ENCODE peak calls at places on chromosome 2, in seven cellular contexts. One of them, this sample, is unnamed.
A peak's percentile ranks its signal among the peaks of the same experiment; 100 is the strongest.

GRCh38 chr2:149363953-149364352 is 33.6 kb downstream of the LYPD6 start:
- DNase-seq in K562: no peak
- DNase-seq in H1: no peak
- DNase-seq in HepG2: no peak
- DNase-seq in SK-N-SH: no peak
- DNase-seq in GM12878: no peak
- DNase-seq in HCT116: no peak
- DNase-seq in this sample: no peak

GRCh38 chr2:40251146-40251545 is 200.7 kb downstream of the SLC8A1 start:
- DNase-seq in H1: no peak
- DNase-seq in SK-N-SH: no peak
- DNase-seq in GM12878: no peak
- DNase-seq in K562: no peak
- DNase-seq in HCT116: no peak
- DNase-seq in HepG2: no peak
- DNase-seq in this sample: no peak

GRCh38 chr2:130390460-130391057 is 34.7 kb downstream of the PTPN18 start:
- DNase-seq in HepG2: no peak
- DNase-seq in HCT116: no peak
- DNase-seq in H1: no peak
- DNase-seq in K562: no peak
- DNase-seq in GM12878: no peak
- DNase-seq in SK-N-SH: no peak
- DNase-seq in this sample: no peak

GRCh38 chr2:21356857-21357255 is 233.1 kb downstream of the TDRD15 start:
- DNase-seq in HCT116: no peak
- DNase-seq in H1: no peak
- DNase-seq in HepG2: no peak
- DNase-seq in SK-N-SH: peak; percentile 15
- DNase-seq in GM12878: no peak
- DNase-seq in K562: no peak
- DNase-seq in this sample: no peak

GRCh38 chr2:159893439-159893838 is 95.4 kb upstream of the CD302 start:
- DNase-seq in HCT116: no peak
- DNase-seq in SK-N-SH: no peak
- DNase-seq in GM12878: no peak
- DNase-seq in H1: no peak
- DNase-seq in HepG2: no peak
- DNase-seq in K562: no peak
- DNase-seq in this sample: no peak

GRCh38 chr2:30301551-30301950 is 70.2 kb downstream of the LBH start:
- DNase-seq in H1: peak; percentile 53
- DNase-seq in HCT116: no peak
- DNase-seq in GM12878: no peak
- DNase-seq in K562: no peak
- DNase-seq in HepG2: no peak
- DNase-seq in SK-N-SH: no peak
- DNase-seq in this sample: peak; percentile 92

GRCh38 chr2:74107071-74107470 is 40.6 kb downstream of the BOLA3 start:
- DNase-seq in HCT116: no peak
- DNase-seq in K562: no peak
- DNase-seq in GM12878: no peak
- DNase-seq in H1: peak; percentile 81
- DNase-seq in SK-N-SH: no peak
- DNase-seq in HepG2: no peak
- DNase-seq in this sample: no peak

GRCh38 chr2:107801498-107801897 is 25.2 kb upstream of the RGPD4 start:
- DNase-seq in SK-N-SH: no peak
- DNase-seq in HepG2: peak; percentile 4
- DNase-seq in K562: no peak
- DNase-seq in H1: no peak
- DNase-seq in GM12878: no peak
- DNase-seq in HCT116: no peak
- DNase-seq in this sample: no peak

GRCh38 chr2:34105015-34105767 is 506.1 kb upstream of the FAM98A start:
- DNase-seq in HepG2: no peak
- DNase-seq in HCT116: no peak
- DNase-seq in SK-N-SH: no peak
- DNase-seq in K562: no peak
- DNase-seq in H1: no peak
- DNase-seq in GM12878: no peak
- DNase-seq in this sample: no peak

GRCh38 chr2:112160591-112161250 is 22.5 kb downstream of the FBLN7 start:
- DNase-seq in HepG2: no peak
- DNase-seq in K562: no peak
- DNase-seq in H1: no peak
- DNase-seq in HCT116: no peak
- DNase-seq in GM12878: no peak
- DNase-seq in SK-N-SH: no peak
- DNase-seq in this sample: no peak

GRCh38 chr2:26910176-26910575 is 60.3 kb upstream of the MAPRE3 start:
- DNase-seq in GM12878: no peak
- DNase-seq in HepG2: no peak
- DNase-seq in HCT116: no peak
- DNase-seq in SK-N-SH: no peak
- DNase-seq in K562: no peak
- DNase-seq in H1: no peak
- DNase-seq in this sample: no peak

GRCh38 chr2:71455741-71456569 is 2.6 kb downstream of the DYSF start:
- DNase-seq in H1: peak; percentile 60
- DNase-seq in HCT116: no peak
- DNase-seq in SK-N-SH: peak; percentile 63
- DNase-seq in GM12878: no peak
- DNase-seq in K562: no peak
- DNase-seq in HepG2: peak; percentile 65
- DNase-seq in this sample: peak; percentile 86

GRCh38 chr2:118048396-118048795 is 34.5 kb upstream of the CCDC93 start:
- DNase-seq in GM12878: no peak
- DNase-seq in K562: no peak
- DNase-seq in SK-N-SH: no peak
- DNase-seq in H1: no peak
- DNase-seq in HCT116: no peak
- DNase-seq in HepG2: no peak
- DNase-seq in this sample: no peak

GRCh38 chr2:26590960-26591618 is 50.1 kb downstream of the CIB4 start:
- DNase-seq in K562: no peak
- DNase-seq in GM12878: no peak
- DNase-seq in HCT116: no peak
- DNase-seq in HepG2: no peak
- DNase-seq in SK-N-SH: peak; percentile 8
- DNase-seq in H1: peak; percentile 27
- DNase-seq in this sample: no peak

GRCh38 chr2:46344696-46345095 is 47.5 kb downstream of the EPAS1 start:
- DNase-seq in H1: no peak
- DNase-seq in SK-N-SH: no peak
- DNase-seq in HCT116: no peak
- DNase-seq in HepG2: no peak
- DNase-seq in K562: no peak
- DNase-seq in GM12878: no peak
- DNase-seq in this sample: no peak

GRCh38 chr2:25286025-25286400 is 55.7 kb downstream of the DNMT3A start:
- DNase-seq in K562: no peak
- DNase-seq in GM12878: no peak
- DNase-seq in SK-N-SH: peak; percentile 79
- DNase-seq in HCT116: no peak
- DNase-seq in H1: no peak
- DNase-seq in HepG2: no peak
- DNase-seq in this sample: no peak

GRCh38 chr2:200698217-200698616 is 112.4 kb downstream of the AOX1 start:
- DNase-seq in HepG2: no peak
- DNase-seq in HCT116: no peak
- DNase-seq in SK-N-SH: no peak
- DNase-seq in H1: no peak
- DNase-seq in K562: no peak
- DNase-seq in GM12878: no peak
- DNase-seq in this sample: no peak

GRCh38 chr2:196262606-196263005 is 91.2 kb upstream of the STK17B start:
- DNase-seq in HepG2: no peak
- DNase-seq in SK-N-SH: no peak
- DNase-seq in H1: no peak
- DNase-seq in GM12878: no peak
- DNase-seq in HCT116: no peak
- DNase-seq in K562: peak; percentile 61
- DNase-seq in this sample: no peak

GRCh38 chr2:55416826-55417568 is 2.7 kb downstream of the CCDC88A start:
- DNase-seq in H1: no peak
- DNase-seq in K562: no peak
- DNase-seq in SK-N-SH: no peak
- DNase-seq in HepG2: no peak
- DNase-seq in HCT116: no peak
- DNase-seq in GM12878: no peak
- DNase-seq in this sample: no peak

GRCh38 chr2:241490444-241490760 is 18.0 kb downstream of the STK25 start:
- DNase-seq in SK-N-SH: peak; percentile 89
- DNase-seq in K562: peak; percentile 70
- DNase-seq in HCT116: no peak
- DNase-seq in H1: no peak
- DNase-seq in HepG2: no peak
- DNase-seq in GM12878: no peak
- DNase-seq in this sample: no peak

GRCh38 chr2:41735006-41735405 is 312.8 kb upstream of the PKDCC start:
- DNase-seq in SK-N-SH: no peak
- DNase-seq in H1: no peak
- DNase-seq in HCT116: no peak
- DNase-seq in HepG2: no peak
- DNase-seq in K562: no peak
- DNase-seq in GM12878: no peak
- DNase-seq in this sample: no peak

GRCh38 chr2:70201831-70202230 is 11.0 kb upstream of the C2orf42 start:
- DNase-seq in SK-N-SH: no peak
- DNase-seq in GM12878: no peak
- DNase-seq in HepG2: no peak
- DNase-seq in H1: no peak
- DNase-seq in K562: no peak
- DNase-seq in HCT116: no peak
- DNase-seq in this sample: no peak

GRCh38 chr2:119174216-119174992 is 15.9 kb upstream of the C1QL2 start:
- DNase-seq in GM12878: no peak
- DNase-seq in HCT116: peak; percentile 41
- DNase-seq in SK-N-SH: peak; percentile 72
- DNase-seq in H1: peak; percentile 91
- DNase-seq in HepG2: peak; percentile 37
- DNase-seq in K562: peak; percentile 79
- DNase-seq in this sample: no peak

GRCh38 chr2:97707428-97708380 is 5.7 kb upstream of the ZAP70 start:
- DNase-seq in HCT116: no peak
- DNase-seq in GM12878: no peak
- DNase-seq in K562: no peak
- DNase-seq in HepG2: no peak
- DNase-seq in H1: no peak
- DNase-seq in SK-N-SH: no peak
- DNase-seq in this sample: no peak

GRCh38 chr2:20444993-20445910 is 1.6 kb upstream of the RHOB start:
- DNase-seq in K562: no peak
- DNase-seq in SK-N-SH: no peak
- DNase-seq in HCT116: no peak
- DNase-seq in GM12878: no peak
- DNase-seq in H1: no peak
- DNase-seq in HepG2: no peak
- DNase-seq in this sample: no peak

GRCh38 chr2:205758051-205758450 is 75.8 kb downstream of the NRP2 start:
- DNase-seq in HCT116: no peak
- DNase-seq in GM12878: no peak
- DNase-seq in H1: no peak
- DNase-seq in HepG2: no peak
- DNase-seq in SK-N-SH: no peak
- DNase-seq in K562: no peak
- DNase-seq in this sample: no peak
- TF ChIP-seq YY1 in HCT116: no peak
- TF ChIP-seq YY1 in GM12878: no peak
- TF ChIP-seq YY1 in H1: no peak
- TF ChIP-seq YY1 in HepG2: no peak
- TF ChIP-seq YY1 in SK-N-SH: no peak
- TF ChIP-seq YY1 in K562: no peak
- TF ChIP-seq YY1 in this sample: no peak

GRCh38 chr2:68742638-68743037 is 8.0 kb downstream of the ARHGAP25 start:
- DNase-seq in HCT116: no peak
- DNase-seq in K562: no peak
- DNase-seq in SK-N-SH: no peak
- DNase-seq in GM12878: no peak
- DNase-seq in HepG2: no peak
- DNase-seq in H1: no peak
- DNase-seq in this sample: no peak
- H3K9ac ChIP-seq in HCT116: no peak overlapping the region
- H3K9ac ChIP-seq in K562: no peak overlapping the region
- H3K9ac ChIP-seq in SK-N-SH: no peak overlapping the region
- H3K9ac ChIP-seq in GM12878: no peak overlapping the region
- H3K9ac ChIP-seq in HepG2: no peak overlapping the region
- H3K9ac ChIP-seq in H1: no peak overlapping the region
- H3K9ac ChIP-seq in this sample: no peak overlapping the region

GRCh38 chr2:66494708-66495107 is 59.8 kb downstream of the MEIS1 start:
- DNase-seq in K562: peak; percentile 30
- DNase-seq in HCT116: no peak
- DNase-seq in HepG2: peak; percentile 16
- DNase-seq in H1: no peak
- DNase-seq in SK-N-SH: no peak
- DNase-seq in GM12878: no peak
- DNase-seq in this sample: no peak
- TF ChIP-seq YY1 in K562: no peak
- TF ChIP-seq YY1 in HCT116: no peak
- TF ChIP-seq YY1 in HepG2: no peak
- TF ChIP-seq YY1 in H1: no peak
- TF ChIP-seq YY1 in SK-N-SH: no peak
- TF ChIP-seq YY1 in GM12878: no peak
- TF ChIP-seq YY1 in this sample: no peak

DNA sequence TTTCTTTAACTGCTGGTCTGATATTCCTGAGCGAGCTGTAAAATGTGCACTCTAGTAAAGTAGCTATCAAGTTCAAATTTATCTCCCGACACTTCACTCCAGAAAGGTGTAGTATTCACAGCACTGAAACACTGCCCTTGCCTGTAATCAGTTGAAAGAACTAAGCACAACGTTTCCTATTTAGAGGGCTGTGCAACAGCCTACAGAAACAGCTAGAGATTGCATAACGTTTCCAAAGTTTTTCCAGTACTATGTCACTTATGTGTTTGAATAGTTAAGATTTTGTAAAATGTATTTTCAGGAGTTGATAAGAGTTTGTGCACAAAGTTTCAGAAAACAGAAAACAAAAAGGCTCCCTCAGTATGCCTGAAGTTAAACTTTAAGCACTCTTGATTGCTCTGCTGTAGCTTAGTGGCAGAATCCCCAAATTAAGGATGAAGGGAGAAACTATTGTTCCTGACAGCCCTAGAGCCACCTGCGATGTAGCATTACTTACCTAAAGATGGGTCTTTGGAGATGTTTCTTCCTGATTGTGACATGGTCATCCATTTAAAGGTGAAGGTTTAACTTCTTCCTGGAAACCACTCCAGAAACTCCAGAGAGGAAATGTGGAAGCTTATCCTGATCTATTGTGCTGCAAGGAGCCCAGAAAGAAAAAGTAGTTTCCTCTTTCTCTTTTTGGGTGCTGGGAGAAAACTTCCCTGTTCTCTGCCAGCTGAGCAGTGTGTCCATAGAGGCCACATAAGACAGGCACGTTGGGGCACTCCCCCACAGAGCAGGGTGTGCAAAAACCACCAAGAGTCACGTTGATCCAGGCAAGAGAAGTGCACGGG is 538 bp downstream of the PDE1A start:
- DNase-seq in HepG2: no peak
- DNase-seq in SK-N-SH: no peak
- DNase-seq in GM12878: no peak
- DNase-seq in HCT116: no peak
- DNase-seq in K562: no peak
- DNase-seq in H1: no peak
- DNase-seq in this sample: no peak
- H3K9ac ChIP-seq in HepG2: no peak overlapping the region
- H3K9ac ChIP-seq in SK-N-SH: no peak overlapping the region
- H3K9ac ChIP-seq in GM12878: no peak overlapping the region
- H3K9ac ChIP-seq in HCT116: no peak overlapping the region
- H3K9ac ChIP-seq in K562: no peak overlapping the region
- H3K9ac ChIP-seq in H1: no peak overlapping the region
- H3K9ac ChIP-seq in this sample: no peak overlapping the region

GRCh38 chr2:238701066-238701906 is 146.6 kb upstream of the TWIST2 start:
- DNase-seq in K562: no peak
- DNase-seq in HepG2: no peak
- DNase-seq in GM12878: no peak
- DNase-seq in H1: no peak
- DNase-seq in HCT116: no peak
- DNase-seq in SK-N-SH: no peak
- DNase-seq in this sample: no peak
- TF ChIP-seq YY1 in K562: no peak
- TF ChIP-seq YY1 in HepG2: no peak
- TF ChIP-seq YY1 in GM12878: no peak
- TF ChIP-seq YY1 in H1: no peak
- TF ChIP-seq YY1 in HCT116: no peak
- TF ChIP-seq YY1 in SK-N-SH: no peak
- TF ChIP-seq YY1 in this sample: no peak

This sample was measured in NT2/D1.